ENCODE peak calls at places on chromosomes 2 and 18, in nine cellular contexts. R is activated CD4-positive, alpha-beta memory T cell treated with anti-CD3 and anti-CD28 coated beads for 36 hours; X is germinal center; A is stomach; M is progenitor cell of endocrine pancreas; K is NCI-H2029; Z is BJ; W is heart left ventricle; H is WERI-Rb-1. P is an unnamed sample.

GRCh38 chr2:207996848-207997247 is 28.5 kb downstream of the PLEKHM3 start:
- DNase-seq in R (no peak), X (no peak), A (no peak), M (no peak), K (no peak), Z (no peak), W (no peak), H (no peak), P (no peak)

GRCh38 chr2:10009271-10009810 is 34.0 kb upstream of the KLF11 start:
- DNase-seq in R (no peak), X (no peak), A (peak; percentile 43), M (no peak), K (no peak), Z (no peak), W (no peak), H (peak; percentile 8), P (no peak)

GRCh38 chr2:179671314-179671713 is 190.1 kb downstream of the ZNF385B start:
- DNase-seq in R (no peak), X (no peak), A (no peak), M (no peak), K (no peak), Z (no peak), W (no peak), H (no peak), P (no peak)

GRCh38 chr2:70851704-70852103 is 16.1 kb upstream of the CD207 start:
- DNase-seq in R (peak; percentile 57), X (no peak), A (no peak), M (no peak), K (no peak), Z (no peak), W (no peak), H (no peak), P (no peak)

GRCh38 chr18:26854292-26854881 is 11.1 kb downstream of the AQP4 start:
- DNase-seq in R (no peak), X (no peak), A (no peak), M (no peak), K (no peak), Z (no peak), W (no peak), H (no peak), P (no peak)

GRCh38 chr2:20674974-20675679 is 8.2 kb downstream of the GDF7 start:
- DNase-seq in R (no peak), X (no peak), A (no peak), M (no peak), K (no peak), Z (peak; percentile 44), W (peak; percentile 57), H (no peak), P (no peak)

GRCh38 chr2:40690525-40690924 is 238.6 kb upstream of the SLC8A1 start:
- DNase-seq in R (no peak), X (no peak), A (no peak), M (no peak), K (no peak), Z (no peak), W (no peak), H (no peak), P (no peak)

GRCh38 chr2:197078535-197078934 is 152.0 kb upstream of the PGAP1 start:
- DNase-seq in R (no peak), X (no peak), A (no peak), M (no peak), K (no peak), Z (no peak), W (no peak), H (no peak), P (no peak)

P was measured in naive B cell.